ENCODE peak calls at places on chromosomes 6 and 20, in four cellular contexts. One of them, this sample, is unnamed. For H3K27me3, the result is how much of the 10 kb centered on the place peaks cover.

GRCh38 chr6:31005249-31006020 is 4.8 kb upstream of the MUC22 start:
- ATAC-seq in right cardiac atrium: peak
- ATAC-seq in GM12878: peak
- ATAC-seq in RWPE2: no peak
- ATAC-seq in this sample: no peak

GRCh38 chr6:159862103-159862502 is 28.7 kb upstream of the MAS1 start:
- ATAC-seq in right cardiac atrium: no peak
- ATAC-seq in GM12878: no peak
- ATAC-seq in RWPE2: no peak
- ATAC-seq in this sample: no peak

GRCh38 chr6:106787327-106788196 is 158.2 kb downstream of the QRSL1 start:
- ATAC-seq in GM12878: no peak
- ATAC-seq in RWPE2: no peak
- ATAC-seq in right cardiac atrium: no peak
- ATAC-seq in this sample: no peak

GRCh38 chr6:42616716-42617115 is 52.9 kb downstream of the UBR2 start:
- ATAC-seq in RWPE2: no peak
- ATAC-seq in GM12878: no peak
- ATAC-seq in right cardiac atrium: no peak
- ATAC-seq in this sample: no peak

GRCh38 chr6:86526238-86526637 is 411.1 kb upstream of the HTR1E start:
- ATAC-seq in RWPE2: no peak
- ATAC-seq in GM12878: no peak
- ATAC-seq in right cardiac atrium: no peak
- ATAC-seq in this sample: no peak

GRCh38 chr6:15264902-15265761 is 19.3 kb downstream of the JARID2 start:
- ATAC-seq in RWPE2: no peak
- ATAC-seq in right cardiac atrium: peak
- ATAC-seq in GM12878: peak
- ATAC-seq in this sample: no peak

GRCh38 chr6:62626661-62627060 is 340.6 kb upstream of the KHDRBS2 start:
- ATAC-seq in GM12878: no peak
- ATAC-seq in right cardiac atrium: no peak
- ATAC-seq in RWPE2: no peak
- ATAC-seq in this sample: no peak

GRCh38 chr6:90062667-90063066 is 168.4 kb downstream of the GJA10 start:
- ATAC-seq in right cardiac atrium: no peak
- ATAC-seq in GM12878: no peak
- ATAC-seq in RWPE2: peak
- ATAC-seq in this sample: no peak

GRCh38 chr6:155154158-155154830 is 109.5 kb upstream of the CLDN20 start:
- ATAC-seq in GM12878: peak
- ATAC-seq in RWPE2: peak
- ATAC-seq in right cardiac atrium: peak
- ATAC-seq in this sample: peak

GRCh38 chr6:166766769-166767168 is 139.7 kb upstream of the RPS6KA2 start:
- ATAC-seq in right cardiac atrium: no peak
- ATAC-seq in GM12878: no peak
- ATAC-seq in RWPE2: no peak
- ATAC-seq in this sample: no peak

GRCh38 chr20:24425523-24425922 is 43.9 kb upstream of the SYNDIG1 start:
- ATAC-seq in right cardiac atrium: no peak
- ATAC-seq in RWPE2: no peak
- ATAC-seq in GM12878: no peak
- ATAC-seq in this sample: no peak

GRCh38 chr6:11428895-11429294 is 108.7 kb upstream of the TMEM170B start:
- ATAC-seq in GM12878: peak
- ATAC-seq in RWPE2: no peak
- ATAC-seq in right cardiac atrium: no peak
- ATAC-seq in this sample: peak

GRCh38 chr20:61253264-61253639 is 1.2 kb downstream of the CDH4 start:
- ATAC-seq in GM12878: no peak
- ATAC-seq in right cardiac atrium: peak
- ATAC-seq in RWPE2: peak
- ATAC-seq in this sample: no peak

GRCh38 chr6:167125405-167125804 is 2.5 kb downstream of the CCR6 start:
- ATAC-seq in GM12878: peak
- ATAC-seq in RWPE2: no peak
- ATAC-seq in right cardiac atrium: no peak
- ATAC-seq in this sample: no peak

GRCh38 chr6:163739968-163740367 is 325.4 kb downstream of the QKI start:
- ATAC-seq in RWPE2: no peak
- ATAC-seq in right cardiac atrium: no peak
- ATAC-seq in GM12878: no peak
- ATAC-seq in this sample: no peak

GRCh38 chr6:2684766-2685754 is 65.7 kb downstream of the MYLK4 start:
- ATAC-seq in right cardiac atrium: no peak
- ATAC-seq in GM12878: no peak
- ATAC-seq in RWPE2: no peak
- ATAC-seq in this sample: no peak

GRCh38 chr20:22833851-22834250 is 201.3 kb upstream of the SSTR4 start:
- ATAC-seq in GM12878: no peak
- ATAC-seq in RWPE2: no peak
- ATAC-seq in right cardiac atrium: no peak
- ATAC-seq in this sample: no peak

GRCh38 chr6:85747654-85748053 is 105.0 kb upstream of the SYNCRIP start:
- ATAC-seq in GM12878: no peak
- ATAC-seq in right cardiac atrium: no peak
- ATAC-seq in RWPE2: peak
- ATAC-seq in this sample: no peak

GRCh38 chr6:81289229-81289628 is 463.3 kb downstream of the TENT5A start:
- ATAC-seq in GM12878: no peak
- ATAC-seq in RWPE2: no peak
- ATAC-seq in right cardiac atrium: no peak
- ATAC-seq in this sample: no peak

GRCh38 chr6:44446626-44447297 is 59.3 kb downstream of the CDC5L start:
- ATAC-seq in GM12878: no peak
- ATAC-seq in RWPE2: peak
- ATAC-seq in right cardiac atrium: no peak
- ATAC-seq in this sample: no peak

GRCh38 chr6:89387516-89388222 is 24.4 kb downstream of the RRAGD start:
- ATAC-seq in GM12878: peak
- ATAC-seq in right cardiac atrium: no peak
- ATAC-seq in RWPE2: no peak
- ATAC-seq in this sample: no peak

GRCh38 chr6:129875610-129876515 is 14.7 kb upstream of the TMEM244 start:
- ATAC-seq in right cardiac atrium: no peak
- ATAC-seq in RWPE2: no peak
- ATAC-seq in GM12878: peak
- ATAC-seq in this sample: no peak

DNA sequence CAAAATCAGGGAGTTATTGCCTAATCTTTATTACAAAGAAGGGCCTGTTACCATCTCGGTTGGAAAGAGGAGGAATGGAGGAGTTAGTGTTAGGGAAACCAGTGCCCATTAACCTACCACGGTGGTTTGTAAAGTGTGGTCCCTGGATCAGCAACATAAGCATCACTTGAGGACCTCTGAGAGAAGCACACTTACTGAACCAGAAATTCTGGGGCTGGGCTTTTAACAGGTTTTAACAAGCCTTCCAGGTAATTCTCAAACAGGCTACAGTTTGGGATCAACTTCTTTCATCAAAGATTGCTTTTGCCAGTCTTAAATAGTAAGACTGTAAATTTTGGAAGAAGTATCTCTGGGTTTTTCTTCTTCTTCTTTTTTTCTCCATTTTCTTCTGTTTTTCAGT is 329.5 kb upstream of the JAG1 start:
- ATAC-seq in RWPE2: no peak
- ATAC-seq in right cardiac atrium: no peak
- ATAC-seq in GM12878: no peak
- ATAC-seq in this sample: no peak
- H3K27me3 ChIP-seq in RWPE2: under half
- H3K27me3 ChIP-seq in right cardiac atrium: under half
- H3K27me3 ChIP-seq in GM12878: under half
- H3K27me3 ChIP-seq in this sample: under half

DNA sequence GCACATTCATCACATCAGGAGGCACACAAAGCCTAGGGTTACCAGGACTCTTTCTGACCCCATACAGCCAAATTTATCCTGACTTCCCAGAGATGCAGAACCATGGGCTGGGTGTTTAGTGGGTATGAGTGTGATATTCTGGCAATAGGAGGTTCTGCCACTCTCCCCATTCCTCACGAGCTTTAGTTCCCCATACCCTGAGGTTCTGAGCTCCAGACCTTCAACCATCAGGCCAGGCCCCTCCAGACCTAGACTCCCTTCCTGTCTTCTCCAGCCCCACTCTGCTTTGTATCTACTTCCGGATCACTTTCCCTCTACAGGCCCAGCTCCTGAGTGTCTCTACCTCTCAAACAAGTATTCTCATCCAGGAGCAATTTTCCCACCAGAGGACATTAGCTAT is 4.4 kb downstream of the HLA-F start:
- ATAC-seq in RWPE2: no peak
- ATAC-seq in GM12878: no peak
- ATAC-seq in right cardiac atrium: no peak
- ATAC-seq in this sample: no peak
- H3K27me3 ChIP-seq in RWPE2: under half
- H3K27me3 ChIP-seq in GM12878: under half
- H3K27me3 ChIP-seq in right cardiac atrium: under half
- H3K27me3 ChIP-seq in this sample: under half

GRCh38 chr6:98831057-98832031 is 3.0 kb upstream of the POU3F2 start:
- ATAC-seq in right cardiac atrium: no peak
- ATAC-seq in GM12878: no peak
- ATAC-seq in RWPE2: no peak
- ATAC-seq in this sample: no peak

GRCh38 chr6:98834060-98835031 is at the start of gene POU3F2:
- ATAC-seq in right cardiac atrium: peak
- ATAC-seq in RWPE2: peak
- ATAC-seq in GM12878: peak
- ATAC-seq in this sample: peak

GRCh38 chr6:98833101-98834059 is 994 bp upstream of the POU3F2 start:
- ATAC-seq in RWPE2: peak
- ATAC-seq in right cardiac atrium: peak
- ATAC-seq in GM12878: peak
- ATAC-seq in this sample: no peak

GRCh38 chr6:98835149-98836024 is 1.0 kb downstream of the POU3F2 start:
- ATAC-seq in GM12878: no peak
- ATAC-seq in RWPE2: no peak
- ATAC-seq in right cardiac atrium: no peak
- ATAC-seq in this sample: no peak

DNA sequence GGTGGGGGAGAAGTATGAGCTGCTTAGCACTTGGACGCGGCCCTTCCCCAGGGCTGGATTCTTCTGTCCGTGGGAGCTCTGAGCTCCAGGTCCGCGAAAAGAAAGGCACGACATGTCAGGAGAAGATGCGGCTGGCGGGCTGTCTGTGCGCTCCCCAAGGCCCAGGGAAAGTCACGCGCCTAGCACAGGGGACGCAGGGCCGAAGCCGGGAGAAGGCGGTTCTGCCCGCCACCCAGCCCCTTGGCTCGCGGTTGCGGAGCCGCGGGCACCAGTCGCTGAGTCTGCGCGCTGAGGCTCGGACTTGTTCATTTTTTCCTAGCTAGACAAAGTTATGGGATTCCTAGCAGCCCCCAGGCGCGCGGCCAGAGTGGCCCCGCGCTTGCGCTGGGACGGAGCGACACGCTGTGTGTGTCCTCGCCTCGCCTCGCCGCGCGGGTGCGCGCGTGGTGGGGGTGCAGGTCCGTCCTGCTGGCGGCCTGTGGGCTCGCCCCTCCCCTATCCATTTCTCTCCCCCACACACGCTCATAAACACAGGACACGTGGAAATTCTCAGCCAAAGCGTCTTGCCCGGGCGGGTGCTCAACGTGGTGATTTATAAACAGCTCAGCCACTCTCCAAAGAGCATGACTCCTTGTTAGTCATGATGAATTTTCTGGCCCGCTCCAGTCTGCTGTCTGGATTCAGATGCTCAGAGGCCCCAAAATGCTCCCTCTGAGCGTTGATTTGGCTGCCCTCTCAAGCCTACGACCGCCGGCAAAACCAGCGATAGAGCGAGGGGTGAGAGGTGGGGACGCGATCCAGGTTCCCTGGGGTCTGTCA is 1.9 kb upstream of the POU3F2 start:
- ATAC-seq in RWPE2: peak
- ATAC-seq in right cardiac atrium: peak
- ATAC-seq in GM12878: no peak
- ATAC-seq in this sample: peak
- H3K27me3 ChIP-seq in RWPE2: half or more
- H3K27me3 ChIP-seq in right cardiac atrium: under half
- H3K27me3 ChIP-seq in GM12878: under half
- H3K27me3 ChIP-seq in this sample: half or more

DNA sequence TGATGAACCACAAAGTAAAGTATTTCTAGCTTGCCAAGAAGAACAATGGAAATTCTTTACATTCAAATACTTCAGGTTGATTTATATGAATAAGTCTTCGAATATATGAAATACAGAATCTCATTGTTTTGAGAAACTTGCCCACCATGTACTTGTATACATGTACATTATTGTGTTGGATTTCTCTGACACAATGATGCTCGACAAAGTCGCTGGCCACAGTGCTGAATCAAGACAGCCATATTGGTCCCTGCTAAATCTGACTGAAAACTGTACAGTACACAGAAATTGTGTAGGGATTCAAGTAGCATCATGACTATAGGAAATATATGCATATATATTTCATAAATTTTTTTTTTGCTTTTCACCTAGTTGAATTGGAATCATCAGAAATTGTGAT is 13.1 kb upstream of the LIN28B start:
- ATAC-seq in RWPE2: no peak
- ATAC-seq in right cardiac atrium: no peak
- ATAC-seq in GM12878: peak
- ATAC-seq in this sample: no peak
- H3K27me3 ChIP-seq in RWPE2: half or more
- H3K27me3 ChIP-seq in right cardiac atrium: under half
- H3K27me3 ChIP-seq in GM12878: under half
- H3K27me3 ChIP-seq in this sample: half or more

GRCh38 chr6:161847628-161848027 is 573.8 kb upstream of the AGPAT4 start:
- ATAC-seq in right cardiac atrium: no peak
- ATAC-seq in GM12878: no peak
- ATAC-seq in RWPE2: no peak
- ATAC-seq in this sample: no peak
- H3K27me3 ChIP-seq in right cardiac atrium: under half
- H3K27me3 ChIP-seq in GM12878: under half
- H3K27me3 ChIP-seq in RWPE2: under half
- H3K27me3 ChIP-seq in this sample: under half

GRCh38 chr6:149983145-149983544 is 19.4 kb downstream of the ULBP1 start:
- ATAC-seq in right cardiac atrium: no peak
- ATAC-seq in RWPE2: no peak
- ATAC-seq in GM12878: no peak
- ATAC-seq in this sample: no peak

GRCh38 chr6:149974825-149975224 is 11.1 kb downstream of the ULBP1 start:
- ATAC-seq in RWPE2: no peak
- ATAC-seq in GM12878: peak
- ATAC-seq in right cardiac atrium: no peak
- ATAC-seq in this sample: no peak

GRCh38 chr6:149978610-149979009 is 14.9 kb downstream of the ULBP1 start:
- ATAC-seq in RWPE2: no peak
- ATAC-seq in GM12878: no peak
- ATAC-seq in right cardiac atrium: peak
- ATAC-seq in this sample: no peak

GRCh38 chr6:149975400-149975799 is 11.7 kb downstream of the ULBP1 start:
- ATAC-seq in right cardiac atrium: no peak
- ATAC-seq in GM12878: no peak
- ATAC-seq in RWPE2: no peak
- ATAC-seq in this sample: no peak

GRCh38 chr6:149979293-149979692 is 15.6 kb downstream of the ULBP1 start:
- ATAC-seq in GM12878: no peak
- ATAC-seq in right cardiac atrium: no peak
- ATAC-seq in RWPE2: no peak
- ATAC-seq in this sample: no peak
- H3K27me3 ChIP-seq in GM12878: under half
- H3K27me3 ChIP-seq in right cardiac atrium: under half
- H3K27me3 ChIP-seq in RWPE2: under half
- H3K27me3 ChIP-seq in this sample: half or more